ENCODE peak calls at places on chromosomes 5 and 9, in seven cellular contexts. S is sigmoid colon, A is transverse colon, Y is HCT116, E is spleen, B is HepG2, X is prostate gland. J is an unnamed sample.

GRCh38 chr5:83265318-83265717 is 188.0 kb downstream of the XRCC4 start:
- DNase-seq in S (no peak), A (no peak), Y (no peak), E (no peak), B (peak), X (peak), J (no peak)

GRCh38 chr5:73170522-73170921 is 2.5 kb upstream of the TMEM174 start:
- DNase-seq in S (no peak), A (peak), Y (peak), E (no peak), B (peak), X (no peak), J (no peak)

GRCh38 chr5:17217421-17218352 is at the start of gene BASP1:
- DNase-seq in S (peak), A (peak), Y (no peak), E (peak), B (no peak), X (peak), J (no peak)

GRCh38 chr9:98627291-98627690 is 81.4 kb downstream of the GABBR2 start:
- DNase-seq in S (no peak), A (no peak), Y (no peak), E (peak), B (no peak), X (no peak), J (no peak)

GRCh38 chr5:96175090-96175489 is 213.4 kb upstream of the ELL2 start:
- DNase-seq in S (no peak), A (no peak), Y (peak), E (no peak), B (no peak), X (no peak), J (no peak)

GRCh38 chr5:10690460-10690859 is 70.6 kb downstream of the DAP start:
- DNase-seq in S (no peak), A (no peak), Y (no peak), E (no peak), B (no peak), X (no peak), J (no peak)

GRCh38 chr9:87498046-87498815 is 564 bp downstream of the DAPK1 start:
- DNase-seq in S (peak), A (peak), Y (no peak), E (peak), B (peak), X (peak), J (no peak)

GRCh38 chr9:119811030-119811429 is 441.8 kb upstream of the BRINP1 start:
- DNase-seq in S (no peak), A (no peak), Y (no peak), E (no peak), B (no peak), X (no peak), J (no peak)

GRCh38 chr5:54007822-54008777 is 302.3 kb downstream of the ARL15 start:
- DNase-seq in S (no peak), A (no peak), Y (no peak), E (no peak), B (peak), X (no peak), J (no peak)

GRCh38 chr5:124372457-124372856 is 374.0 kb downstream of the ZNF608 start:
- DNase-seq in S (no peak), A (no peak), Y (no peak), E (no peak), B (no peak), X (no peak), J (no peak)

DNA sequence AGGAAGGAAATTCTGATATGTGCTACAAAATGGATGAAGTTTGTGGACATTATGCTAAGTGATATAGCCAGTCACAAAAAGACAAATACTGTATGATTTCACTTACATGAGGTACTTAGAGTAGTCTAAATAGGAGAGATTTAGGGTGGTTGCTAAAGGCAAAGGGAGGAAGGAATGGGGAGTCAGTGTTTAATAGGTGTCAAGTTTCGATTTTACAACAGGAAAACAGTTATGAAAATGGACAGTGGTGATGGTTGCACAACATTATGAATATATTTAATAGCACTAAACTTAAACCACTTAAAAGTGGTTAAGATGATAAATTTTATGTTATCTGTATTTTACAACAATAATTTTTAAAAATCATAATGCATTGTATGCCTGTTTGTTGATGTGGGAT is 40.4 kb upstream of the ECM2 start:
- DNase-seq in S (no peak), A (no peak), Y (no peak), E (no peak), B (no peak), X (no peak), J (no peak)
- TF ChIP-seq POLR2AphosphoS5 in S (no peak), A (no peak), Y (no peak), E (no peak), B (no peak), X (no peak), J (no peak)

GRCh38 chr5:177428574-177429217 is 2.2 kb downstream of the GRK6 start:
- DNase-seq in S (no peak), A (no peak), Y (no peak), E (peak), B (no peak), X (no peak), J (no peak)
- H3K4me3 ChIP-seq in S (no peak), A (peak), Y (no peak), E (peak), B (no peak), X (no peak), J (no peak)

GRCh38 chr9:16884373-16884772 is 13.9 kb upstream of the BNC2 start:
- DNase-seq in S (no peak), A (no peak), Y (no peak), E (no peak), B (no peak), X (no peak), J (no peak)
- TF ChIP-seq POLR2AphosphoS5 in S (peak), A (no peak), Y (no peak), E (no peak), B (no peak), X (no peak), J (no peak)

GRCh38 chr9:127452481-127453092 is 1.3 kb downstream of the LRSAM1 start:
- DNase-seq in S (peak), A (peak), Y (no peak), E (no peak), B (peak), X (peak), J (no peak)
- H3K4me3 ChIP-seq in S (peak), A (peak), Y (peak), E (peak), B (peak), X (no peak), J (peak)

GRCh38 chr5:125555591-125555990 is 809.2 kb upstream of the ZNF608 start:
- DNase-seq in S (no peak), A (no peak), Y (no peak), E (no peak), B (no peak), X (no peak), J (no peak)

GRCh38 chr5:125554355-125554754 is 807.9 kb upstream of the ZNF608 start:
- DNase-seq in S (no peak), A (no peak), Y (no peak), E (no peak), B (no peak), X (no peak), J (no peak)

GRCh38 chr5:125558466-125558865 is 812.0 kb upstream of the ZNF608 start:
- DNase-seq in S (no peak), A (no peak), Y (no peak), E (no peak), B (no peak), X (no peak), J (no peak)

GRCh38 chr5:125560476-125561225 is 814.2 kb upstream of the ZNF608 start:
- DNase-seq in S (no peak), A (no peak), Y (no peak), E (no peak), B (no peak), X (no peak), J (no peak)

DNA sequence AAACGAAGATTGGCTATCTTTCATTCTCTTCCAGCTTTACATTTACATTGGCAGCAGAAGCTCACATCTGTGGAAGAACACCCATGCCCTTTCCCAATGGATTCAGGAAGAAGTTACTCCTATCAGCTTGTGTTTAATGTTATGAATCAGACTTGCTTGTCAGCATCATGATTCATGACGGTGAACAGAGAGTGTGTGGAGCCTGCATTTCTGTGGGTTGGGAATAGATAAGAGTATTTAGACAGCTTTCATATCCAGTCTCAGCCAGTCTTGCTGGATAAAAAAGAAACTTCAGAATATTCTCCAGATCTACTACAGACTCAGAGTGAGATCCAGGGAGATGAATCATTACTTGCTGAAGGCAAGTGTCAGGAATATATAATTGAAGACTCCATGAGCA is 812.9 kb upstream of the ZNF608 start:
- DNase-seq in S (no peak), A (no peak), Y (peak), E (no peak), B (no peak), X (no peak), J (no peak)
- TF ChIP-seq POLR2AphosphoS5 in S (no peak), A (no peak), Y (no peak), E (no peak), B (no peak), X (no peak), J (no peak)